ENCODE peak calls at places on chromosomes 11 and 22, in four cellular contexts. U is K562, M is HepG2, Z is GM12878. C is an unnamed sample.

GRCh38 chr11:133898031-133898769 is 52.9 kb upstream of the SPATA19 start:
- DNase-seq in U (no peak), M (no peak), Z (no peak), C (no peak)

GRCh38 chr11:18749681-18750319 is 23.8 kb upstream of the IGSF22 start:
- DNase-seq in U (no peak), M (peak), Z (no peak), C (no peak)

GRCh38 chr22:19970479-19971275 is 29.1 kb upstream of the TXNRD2 start:
- DNase-seq in U (peak), M (peak), Z (no peak), C (no peak)

GRCh38 chr11:61037694-61038093 is 64.6 kb upstream of the CD5 start:
- DNase-seq in U (no peak), M (no peak), Z (no peak), C (no peak)

GRCh38 chr11:28347351-28347750 is 239.2 kb downstream of the METTL15 start:
- DNase-seq in U (no peak), M (no peak), Z (no peak), C (no peak)

GRCh38 chr11:75408852-75409219 is 9.5 kb downstream of the RPS3 start:
- DNase-seq in U (no peak), M (no peak), Z (no peak), C (no peak)

GRCh38 chr11:63667993-63668392 is 3.2 kb downstream of the ATL3 start:
- DNase-seq in U (no peak), M (no peak), Z (no peak), C (peak)

GRCh38 chr22:43992331-43992821 is 31.7 kb upstream of the PARVB start:
- DNase-seq in U (no peak), M (no peak), Z (no peak), C (no peak)

DNA sequence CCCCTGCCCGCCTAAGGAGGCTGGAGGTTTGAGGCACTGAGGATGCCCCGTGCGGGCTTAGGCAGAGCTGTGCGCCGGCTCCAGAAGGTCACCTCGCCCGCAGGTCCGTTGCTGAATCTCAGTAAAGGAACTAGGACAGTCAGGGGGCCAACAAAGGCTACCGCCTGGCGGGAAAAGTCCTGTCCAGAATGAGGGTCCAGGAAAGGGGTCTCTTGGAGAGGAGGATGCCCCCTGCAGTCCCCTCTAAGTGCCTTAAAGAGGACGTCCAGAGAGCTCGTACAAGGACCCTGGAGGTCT is 549 bp downstream of the PVALB start:
- DNase-seq in U (no peak), M (no peak), Z (no peak), C (no peak)
- TF ChIP-seq EZH2 in U (no peak), M (no peak), Z (no peak), C (no peak)

DNA sequence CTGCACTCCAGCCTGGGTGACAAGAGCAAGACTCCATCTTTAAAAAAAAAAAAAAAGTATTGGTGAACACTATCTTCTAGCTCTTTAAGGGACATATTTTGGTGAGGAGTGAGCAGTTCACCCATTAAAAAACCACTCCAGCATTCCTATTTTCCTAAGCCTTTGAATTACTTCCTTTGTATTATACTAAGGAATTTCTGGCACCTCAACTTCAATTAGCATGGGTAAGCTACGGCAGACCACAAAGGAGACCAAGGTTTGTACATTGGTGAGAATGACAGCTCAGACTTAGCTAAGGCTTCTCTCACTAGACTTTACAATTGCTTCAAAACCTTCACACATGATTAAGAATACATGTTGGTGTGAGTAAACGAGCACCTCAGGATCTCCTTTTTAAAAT is 57.0 kb upstream of the BIRC3 start:
- DNase-seq in U (no peak), M (no peak), Z (no peak), C (no peak)
- TF ChIP-seq ZBTB33 in U (no peak), M (no peak), Z (no peak), C (no peak)

GRCh38 chr11:35138949-35139881 is at the start of gene CD44:
- DNase-seq in U (peak), M (no peak), Z (no peak), C (peak)
- TF ChIP-seq EZH2 in U (no peak), M (no peak), Z (no peak), C (no peak)

GRCh38 chr11:123719452-123719851 is 22.0 kb downstream of the ZNF202 start:
- DNase-seq in U (no peak), M (no peak), Z (no peak), C (no peak)

DNA sequence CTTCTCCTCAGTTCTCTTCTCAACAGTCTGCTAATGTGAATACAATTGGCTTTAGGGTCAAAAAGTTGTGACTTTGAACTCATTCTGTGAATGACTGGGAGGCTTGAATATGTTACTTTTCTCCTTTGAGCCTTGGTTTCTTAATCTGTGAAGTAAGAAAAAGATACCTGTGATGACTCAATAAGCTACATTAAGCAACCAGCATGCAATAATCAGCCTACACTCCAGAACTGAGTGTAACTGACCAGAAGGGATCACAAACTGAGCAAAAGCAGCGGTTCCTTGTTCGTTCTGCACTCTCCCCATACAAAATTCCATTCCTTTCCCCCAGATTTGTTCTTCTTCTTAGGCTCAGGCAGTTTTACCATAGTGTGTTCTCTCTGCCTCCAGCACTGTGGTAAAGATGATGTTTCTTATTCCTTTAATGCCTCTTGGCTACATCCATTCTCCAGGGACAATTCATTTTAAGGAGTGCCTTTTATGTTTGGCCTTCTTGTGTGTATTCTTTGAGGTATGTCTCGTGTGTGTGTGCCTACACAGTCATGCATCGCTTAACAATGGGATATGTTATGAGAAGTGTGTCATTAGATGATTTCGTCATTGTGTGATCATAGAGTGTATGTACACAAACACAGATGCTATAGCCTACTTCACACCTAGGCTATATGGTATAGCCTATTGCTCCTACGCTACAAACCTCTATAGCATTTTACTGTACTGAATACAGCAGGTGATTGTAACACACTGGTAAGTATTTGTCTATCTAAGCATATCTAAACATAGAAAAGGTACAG is 23.2 kb downstream of the ZNF202 start:
- DNase-seq in U (no peak), M (no peak), Z (no peak), C (no peak)
- TF ChIP-seq ZBTB33 in U (no peak), M (no peak), Z (no peak), C (no peak)

GRCh38 chr11:67349927-67350465 is 3.4 kb downstream of the POLD4 start:
- DNase-seq in U (no peak), M (no peak), Z (no peak), C (no peak)
- TF ChIP-seq EZH2 in U (no peak), M (no peak), Z (no peak), C (no peak)

C was measured in HCT116.